ENCODE peak calls at places on chromosomes 7 and 10, in seven cellular contexts. E is fibroblast of lung, I is HCT116, O is psoas muscle, A is HepG2, G is lower lobe of right lung, B is transverse colon. J is an unnamed sample.

GRCh38 chr10:10209152-10209551 is 808.5 kb upstream of the CELF2 start:
- DNase-seq in G (no peak), I (no peak), E (peak; percentile 94), O (no peak), B (no peak), A (no peak), J (peak; percentile 15)

GRCh38 chr7:146665023-146665422 is 548.4 kb downstream of the CNTNAP2 start:
- DNase-seq in O (no peak), E (no peak), G (no peak), B (no peak), A (no peak), I (no peak), J (no peak)

GRCh38 chr10:57303567-57303966 is 942.5 kb upstream of the ZWINT start:
- DNase-seq in I (no peak), O (no peak), B (no peak), G (no peak), A (no peak), E (no peak), J (no peak)

GRCh38 chr7:141076377-141076776 is 2.5 kb downstream of the TMEM178B start:
- DNase-seq in A (no peak), I (no peak), B (no peak), O (no peak), E (no peak), G (no peak), J (no peak)

GRCh38 chr10:118978316-118978997 is 51.1 kb upstream of the NANOS1 start:
- DNase-seq in I (no peak), E (no peak), O (no peak), B (no peak), A (no peak), G (no peak), J (no peak)

GRCh38 chr7:48786951-48787350 is 137.4 kb upstream of the CDC14C start:
- DNase-seq in B (no peak), A (no peak), O (no peak), I (no peak), G (no peak), E (no peak), J (no peak)

GRCh38 chr7:149731207-149731955 is 42.0 kb downstream of the ZNF467 start:
- DNase-seq in E (no peak), O (no peak), G (peak; percentile 37), A (no peak), B (no peak), I (no peak), J (peak; percentile 7)

GRCh38 chr10:68501691-68502090 is 25.6 kb downstream of the SLC25A16 start:
- DNase-seq in G (no peak), A (no peak), B (no peak), I (no peak), O (no peak), E (no peak), J (no peak)

GRCh38 chr10:110993024-110993693 is 73.8 kb downstream of the SHOC2 start:
- DNase-seq in B (no peak), E (peak; percentile 85), A (no peak), G (no peak), O (no peak), I (no peak), J (no peak)

GRCh38 chr7:95794917-95795515 is 22.7 kb downstream of the DYNC1I1 start:
- DNase-seq in O (no peak), G (no peak), B (no peak), E (peak; percentile 26), I (peak; percentile 43), A (peak; percentile 24), J (peak; percentile 30)

GRCh38 chr7:75611557-75612178 is 119.5 kb downstream of the SPDYE5 start:
- DNase-seq in I (no peak), A (peak; percentile 86), B (peak; percentile 16), O (peak; percentile 73), E (no peak), G (peak; percentile 81), J (peak; percentile 73)

GRCh38 chr10:122530177-122530576 is 30.4 kb upstream of the DMBT1 start:
- DNase-seq in O (peak; percentile 44), B (no peak), G (no peak), E (no peak), A (no peak), I (no peak), J (no peak)

GRCh38 chr7:24819916-24820689 is 62.8 kb upstream of the GSDME start:
- DNase-seq in B (peak; percentile 86), G (peak; percentile 80), A (peak; percentile 74), O (peak; percentile 77), I (peak; percentile 84), E (peak; percentile 92), J (peak; percentile 90)

GRCh38 chr10:98296514-98296913 is 28.5 kb upstream of the LOXL4 start:
- DNase-seq in I (no peak), A (no peak), O (no peak), G (no peak), B (no peak), E (peak; percentile 12), J (no peak)

GRCh38 chr10:126049741-126050140 is 153.4 kb downstream of the FANK1 start:
- DNase-seq in G (peak; percentile 63), E (peak; percentile 14), I (no peak), O (no peak), A (no peak), B (no peak), J (peak; percentile 25)

GRCh38 chr7:159027803-159028455 is 116.7 kb downstream of the VIPR2 start:
- DNase-seq in A (peak; percentile 12), B (peak; percentile 66), G (no peak), O (no peak), I (no peak), E (no peak), J (no peak)

GRCh38 chr10:119817991-119818888 is 54.4 kb downstream of the MCMBP start:
- DNase-seq in G (peak; percentile 67), O (peak; percentile 67), E (peak; percentile 83), I (no peak), A (no peak), B (peak; percentile 29), J (peak; percentile 48)

GRCh38 chr10:58280982-58281752 is 12.2 kb downstream of the CISD1 start:
- DNase-seq in I (no peak), A (no peak), B (no peak), E (no peak), O (no peak), G (no peak), J (no peak)

GRCh38 chr7:39670052-39670451 is 46.7 kb downstream of the RALA start:
- DNase-seq in E (no peak), O (no peak), I (no peak), G (no peak), B (no peak), A (no peak), J (no peak)

GRCh38 chr10:89032141-89032814 is 41.7 kb downstream of the FAS start:
- DNase-seq in G (peak; percentile 76), B (no peak), I (peak; percentile 33), A (no peak), O (no peak), E (peak; percentile 69), J (no peak)

DNA sequence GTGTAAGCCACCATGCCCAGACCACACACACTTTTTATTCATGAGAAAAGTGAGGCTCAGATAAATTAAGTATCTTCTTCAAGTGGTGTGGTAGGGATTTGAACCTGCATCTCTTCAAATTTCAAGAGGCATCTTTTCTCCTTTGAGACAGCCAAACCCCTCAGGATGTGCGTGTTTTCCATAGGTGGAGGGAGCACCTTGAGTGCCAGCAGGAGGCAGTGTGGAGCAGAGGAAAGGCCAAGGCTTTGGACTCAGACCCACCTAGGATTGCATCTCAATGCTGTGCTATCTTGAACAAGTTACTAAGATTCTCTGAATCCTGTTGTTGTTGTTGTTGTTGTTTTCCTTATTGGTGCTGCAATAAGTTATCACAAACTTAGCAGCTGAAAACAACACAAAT is 40.2 kb upstream of the MYL10 start:
- DNase-seq in I (no peak), B (no peak), E (no peak), G (no peak), A (no peak), O (no peak), J (no peak)
- TF ChIP-seq CTCF in I (peak; percentile 52), B (no peak), E (no peak), G (peak; percentile 20), A (peak; percentile 33), O (peak; percentile 7), J (no peak)

GRCh38 chr7:55128693-55129394 is 110.0 kb downstream of the EGFR start:
- DNase-seq in B (no peak), A (no peak), E (peak; percentile 57), G (no peak), O (peak; percentile 47), I (no peak), J (no peak)

GRCh38 chr7:55124989-55125875 is 106.4 kb downstream of the EGFR start:
- DNase-seq in O (no peak), G (no peak), B (no peak), E (peak; percentile 62), I (no peak), A (peak; percentile 39), J (no peak)

GRCh38 chr7:55127135-55127551 is 108.3 kb downstream of the EGFR start:
- DNase-seq in I (no peak), B (no peak), G (no peak), A (no peak), E (no peak), O (no peak), J (no peak)

GRCh38 chr7:55129409-55130078 is 110.7 kb downstream of the EGFR start:
- DNase-seq in E (peak; percentile 58), B (peak; percentile 44), O (no peak), A (no peak), I (no peak), G (no peak), J (no peak)

DNA sequence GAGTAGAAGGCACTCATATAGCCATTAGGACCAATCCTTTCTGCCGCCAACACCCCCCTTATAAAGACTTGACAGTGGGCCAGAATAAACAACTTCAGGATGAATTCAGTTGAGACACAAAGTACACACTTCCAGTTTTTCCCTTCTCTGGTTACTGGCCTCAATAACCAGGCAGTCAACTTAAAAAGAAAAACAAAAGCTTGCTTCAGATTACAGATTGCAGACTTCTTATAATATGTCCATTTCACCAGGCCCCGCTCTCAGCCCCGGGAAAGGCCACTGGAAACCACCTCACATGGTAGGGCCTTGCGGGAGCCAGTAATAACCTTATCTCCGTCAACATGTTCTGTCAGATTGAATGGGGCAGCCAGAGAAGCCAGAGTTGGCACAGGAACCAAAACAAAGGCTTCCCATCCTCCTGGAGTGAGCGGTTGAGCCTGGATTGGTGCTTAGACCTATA is 108.8 kb downstream of the EGFR start:
- DNase-seq in A (no peak), E (peak; percentile 90), O (no peak), B (peak; percentile 60), G (no peak), I (no peak), J (no peak)
- H3K4me1 ChIP-seq in A (peaks cover 48% of the 10 kb centered on the region), E (peaks cover 60% of the 10 kb centered on the region), O (peaks cover 89% of the 10 kb centered on the region), B (peaks cover 39% of the 10 kb centered on the region), G (peaks cover 77% of the 10 kb centered on the region), I (peaks cover 63% of the 10 kb centered on the region), J (peaks cover 20% of the 10 kb centered on the region)

GRCh38 chr7:127473409-127473808 is 80.9 kb upstream of the ZNF800 start:
- DNase-seq in E (no peak), O (no peak), G (no peak), A (no peak), I (no peak), B (no peak), J (no peak)
- TF ChIP-seq CTCF in E (no peak), O (no peak), G (no peak), A (no peak), I (no peak), B (no peak), J (no peak)

DNA sequence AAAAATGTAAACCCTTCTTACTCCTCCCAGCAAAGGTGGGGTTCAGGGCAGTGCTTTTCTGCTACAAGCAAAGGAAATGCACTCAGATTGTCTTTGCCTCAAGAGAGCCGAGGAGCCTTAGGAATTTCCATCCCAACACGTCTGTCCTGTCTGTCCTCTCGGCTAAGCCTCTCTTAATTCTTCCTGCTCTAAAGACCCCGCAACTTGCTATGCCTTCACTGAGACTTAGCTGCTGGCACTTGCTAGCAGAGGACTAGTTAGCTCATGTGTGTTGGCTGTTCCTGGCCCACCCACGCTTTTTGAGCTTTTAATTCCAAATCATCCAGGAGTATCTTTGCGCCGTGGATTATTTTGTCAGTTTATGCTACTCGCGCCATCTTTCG is 481 bp upstream of the NPM3 start:
- DNase-seq in G (no peak), A (no peak), E (no peak), I (no peak), O (no peak), B (no peak), J (no peak)
- H3K4me1 ChIP-seq in G (peaks cover 50% of the 10 kb centered on the region), A (peaks cover 43% of the 10 kb centered on the region), E (peaks cover 7% of the 10 kb centered on the region), I (peaks cover 19% of the 10 kb centered on the region), O (peaks cover 39% of the 10 kb centered on the region), B (peaks cover 25% of the 10 kb centered on the region), J (peaks cover 44% of the 10 kb centered on the region)